ENCODE peak calls at places on chromosomes 3 and 15, in four cellular contexts. N is prostate gland, M is Peyer's patch, U is uterus. W is an unnamed sample.

GRCh38 chr3:73805435-73805834 is 180.7 kb upstream of the PDZRN3 start:
- DNase-seq in N (peak; percentile 48), M (no peak), U (peak; percentile 67), W (no peak)

GRCh38 chr15:89714775-89715174 is 24.2 kb downstream of the WDR93 start:
- DNase-seq in N (no peak), M (no peak), U (no peak), W (no peak)

GRCh38 chr15:73573572-73573971 is 59.6 kb downstream of the NPTN start:
- DNase-seq in N (peak; percentile 64), M (peak; percentile 75), U (peak; percentile 39), W (no peak)

GRCh38 chr3:38493019-38493418 is 3.1 kb upstream of the EXOG start:
- DNase-seq in N (no peak), M (no peak), U (no peak), W (no peak)

GRCh38 chr3:57078366-57079220 is 18.1 kb downstream of the SPATA12 start:
- DNase-seq in N (peak; percentile 59), M (peak; percentile 62), U (peak; percentile 59), W (peak; percentile 14)

GRCh38 chr3:38016410-38016809 is 13.0 kb downstream of the PLCD1 start:
- DNase-seq in N (no peak), M (peak; percentile 37), U (no peak), W (no peak)

GRCh38 chr3:3772338-3772737 is 26.9 kb upstream of the LRRN1 start:
- DNase-seq in N (no peak), M (no peak), U (no peak), W (no peak)

GRCh38 chr3:51311055-51311454 is 74.0 kb upstream of the MANF start:
- DNase-seq in N (no peak), M (no peak), U (no peak), W (no peak)

GRCh38 chr3:54785976-54786375 is 141.9 kb downstream of the LRTM1 start:
- DNase-seq in N (no peak), M (no peak), U (no peak), W (no peak)

GRCh38 chr15:82122754-82123400 is 77.1 kb upstream of the MEX3B start:
- DNase-seq in N (no peak), M (no peak), U (peak; percentile 65), W (no peak)

GRCh38 chr3:144175644-144176425 is 204.2 kb downstream of the DIPK2A start:
- DNase-seq in N (no peak), M (no peak), U (no peak), W (no peak)

GRCh38 chr3:114892117-114892870 is 254.8 kb downstream of the ZBTB20 start:
- DNase-seq in N (no peak), M (no peak), U (no peak), W (no peak)

GRCh38 chr3:156492801-156493261 is 62.1 kb downstream of the SSR3 start:
- DNase-seq in N (no peak), M (no peak), U (no peak), W (no peak)

GRCh38 chr15:78455749-78456148 is 17.7 kb downstream of the IREB2 start:
- DNase-seq in N (peak; percentile 44), M (no peak), U (no peak), W (no peak)

GRCh38 chr3:113626513-113627371 is 69.7 kb downstream of the USF3 start:
- DNase-seq in N (peak; percentile 34), M (no peak), U (peak; percentile 37), W (no peak)

GRCh38 chr15:23869391-23869790 is 182.3 kb upstream of the NDN start:
- DNase-seq in N (no peak), M (no peak), U (peak; percentile 30), W (no peak)

GRCh38 chr15:31606942-31607497 is 280.4 kb downstream of the KLF13 start:
- DNase-seq in N (no peak), M (no peak), U (no peak), W (no peak)

GRCh38 chr3:169886671-169887070 is 16.9 kb upstream of the LRRC31 start:
- DNase-seq in N (peak; percentile 63), M (no peak), U (peak; percentile 50), W (no peak)

GRCh38 chr15:55343168-55343567 is 24.1 kb downstream of the PIGB start:
- DNase-seq in N (no peak), M (no peak), U (no peak), W (no peak)

GRCh38 chr3:133949438-133949837 is 53.8 kb upstream of the RAB6B start:
- DNase-seq in N (no peak), M (no peak), U (no peak), W (no peak)

GRCh38 chr3:107641572-107642307 is 119.0 kb downstream of the BBX start:
- DNase-seq in N (no peak), M (no peak), U (no peak), W (no peak)

GRCh38 chr3:70805044-70805732 is 492.8 kb upstream of the MDFIC2 start:
- DNase-seq in N (no peak), M (no peak), U (no peak), W (no peak)

GRCh38 chr3:133542871-133543270 is 30.6 kb upstream of the CDV3 start:
- DNase-seq in N (no peak), M (no peak), U (no peak), W (no peak)

GRCh38 chr3:160200328-160200727 is 24.9 kb upstream of the C3orf80 start:
- DNase-seq in N (no peak), M (no peak), U (no peak), W (no peak)

GRCh38 chr3:128555098-128555825 is 62.3 kb upstream of the GATA2 start:
- DNase-seq in N (no peak), M (peak; percentile 46), U (peak; percentile 43), W (no peak)

GRCh38 chr3:69081583-69082262 is 1.6 kb upstream of the UBA3 start:
- DNase-seq in N (no peak), M (no peak), U (no peak), W (no peak)

GRCh38 chr15:77107531-77108355 is 36.8 kb upstream of the TSPAN3 start:
- DNase-seq in N (peak; percentile 52), M (peak; percentile 64), U (peak; percentile 53), W (no peak)

GRCh38 chr3:44104668-44105321 is 136.9 kb upstream of the TOPAZ1 start:
- DNase-seq in N (no peak), M (no peak), U (no peak), W (peak; percentile 2)

GRCh38 chr3:126816956-126817777 is 113.1 kb downstream of the CHCHD6 start:
- DNase-seq in N (no peak), M (no peak), U (no peak), W (no peak)

GRCh38 chr3:152026033-152026556 is 152.7 kb downstream of the SUCNR1 start:
- DNase-seq in N (no peak), M (no peak), U (no peak), W (no peak)

GRCh38 chr15:68552773-68553172 is 26.0 kb upstream of the CORO2B start:
- DNase-seq in N (no peak), M (peak; percentile 22), U (peak; percentile 17), W (no peak)

GRCh38 chr15:99050328-99050980 is 42.9 kb upstream of the PGPEP1L start:
- DNase-seq in N (no peak), M (no peak), U (no peak), W (no peak)

GRCh38 chr3:170038434-170039110 is 777 bp downstream of the GPR160 start:
- DNase-seq in N (peak; percentile 29), M (peak; percentile 71), U (no peak), W (peak; percentile 14)

GRCh38 chr15:99117563-99118257 is 12.8 kb downstream of the SYNM start:
- DNase-seq in N (no peak), M (no peak), U (no peak), W (no peak)

GRCh38 chr3:49098910-49099630 is 5.2 kb upstream of the QRICH1 start:
- DNase-seq in N (no peak), M (peak; percentile 31), U (no peak), W (no peak)
- H3K27ac ChIP-seq in N (no peak overlapping the region), M (no peak overlapping the region), U (no peak overlapping the region), W (no peak overlapping the region)

GRCh38 chr15:71743861-71744382 is 66.4 kb upstream of the NR2E3 start:
- DNase-seq in N (peak; percentile 49), M (no peak), U (peak; percentile 48), W (peak; percentile 46)
- TF ChIP-seq CTCF in N (peak; percentile 64), M (peak; percentile 70), U (peak; percentile 61), W (peak; percentile 93)

DNA sequence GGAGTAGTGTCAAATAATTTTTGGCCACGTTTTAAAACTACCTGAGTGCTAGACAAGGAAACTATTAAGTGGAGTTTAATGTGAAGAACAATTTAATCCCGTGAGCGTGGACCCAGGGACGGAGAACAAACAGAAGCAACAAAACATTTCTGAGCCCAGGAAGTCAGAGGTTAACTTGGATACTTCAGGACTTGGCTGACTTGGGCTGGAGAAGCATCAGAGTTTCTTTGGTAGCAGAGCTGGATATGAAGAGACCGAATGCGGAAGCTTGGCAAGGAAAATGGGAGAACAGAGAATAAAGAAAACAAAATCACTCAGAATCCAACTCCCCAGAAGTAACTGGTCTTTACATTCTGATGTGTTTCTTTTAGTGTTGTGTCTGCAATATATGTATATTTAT is 17.0 kb upstream of the PLOD2 start:
- DNase-seq in N (no peak), M (no peak), U (no peak), W (no peak)
- H3K27ac ChIP-seq in N (no peak overlapping the region), M (no peak overlapping the region), U (no peak overlapping the region), W (no peak overlapping the region)

GRCh38 chr3:45412731-45413130 is 24.4 kb downstream of the LARS2 start:
- DNase-seq in N (no peak), M (no peak), U (no peak), W (no peak)

GRCh38 chr3:45414823-45415222 is 26.4 kb downstream of the LARS2 start:
- DNase-seq in N (no peak), M (no peak), U (no peak), W (no peak)

GRCh38 chr3:45411081-45411480 is 22.7 kb downstream of the LARS2 start:
- DNase-seq in N (no peak), M (no peak), U (no peak), W (no peak)

GRCh38 chr3:45414341-45414740 is 26.0 kb downstream of the LARS2 start:
- DNase-seq in N (no peak), M (no peak), U (no peak), W (no peak)

GRCh38 chr3:45413172-45413765 is 24.9 kb downstream of the LARS2 start:
- DNase-seq in N (no peak), M (no peak), U (no peak), W (no peak)
- TF ChIP-seq CTCF in N (no peak), M (no peak), U (no peak), W (no peak)

GRCh38 chr15:65396283-65396964 is 18.6 kb upstream of the IGDCC3 start:
- DNase-seq in N (no peak), M (no peak), U (no peak), W (no peak)
- H3K27ac ChIP-seq in N (no peak overlapping the region), M (no peak overlapping the region), U (no peak overlapping the region), W (no peak overlapping the region)

DNA sequence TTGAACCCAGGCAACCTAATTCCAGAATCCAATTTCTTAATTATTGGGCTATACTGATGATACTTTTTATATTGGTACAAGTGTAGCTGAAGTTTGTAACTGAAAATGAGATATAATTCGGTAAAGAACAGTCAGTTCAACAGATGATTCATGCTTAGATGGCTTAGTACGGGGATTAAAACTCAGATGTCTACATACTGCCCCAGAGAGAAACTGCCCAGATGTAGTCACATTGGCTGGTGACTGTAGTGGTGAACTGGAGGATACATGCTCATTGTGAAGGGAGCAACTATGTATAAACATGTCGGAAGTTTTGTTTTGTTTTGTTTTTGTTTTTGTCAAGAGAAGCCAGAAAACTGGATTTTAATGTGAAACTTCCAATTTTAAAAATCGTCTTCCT is 179.6 kb downstream of the ADAMTSL3 start:
- DNase-seq in N (no peak), M (no peak), U (no peak), W (no peak)
- TF ChIP-seq CTCF in N (no peak), M (no peak), U (no peak), W (no peak)

GRCh38 chr15:70172124-70172523 is 74.4 kb upstream of the TLE3 start:
- DNase-seq in N (no peak), M (no peak), U (no peak), W (no peak)
- H3K27ac ChIP-seq in N (no peak overlapping the region), M (no peak overlapping the region), U (no peak overlapping the region), W (no peak overlapping the region)

GRCh38 chr3:132034486-132035464 is at the start of gene CPNE4:
- DNase-seq in N (peak; percentile 82), M (peak; percentile 76), U (peak; percentile 32), W (peak; percentile 18)
- TF ChIP-seq CTCF in N (peak; percentile 52), M (peak; percentile 36), U (no peak), W (no peak)